ENCODE peak calls at places on chromosome 9, in five cellular contexts. O, C, I, A and U are unnamed samples.

GRCh38 chr9:133769511-133770075 is 31.4 kb upstream of the SARDH start:
- DNase-seq in O (no peak), C (no peak), I (no peak), A (no peak), U (no peak)

GRCh38 chr9:116471093-116471906 is 215.8 kb upstream of the TRIM32 start:
- DNase-seq in O (peak), C (no peak), I (no peak), A (peak), U (no peak)

GRCh38 chr9:92642041-92642451 is 27.9 kb downstream of the IPPK start:
- DNase-seq in O (no peak), C (no peak), I (no peak), A (no peak), U (no peak)

GRCh38 chr9:100294341-100294740 is 58.4 kb downstream of the TEX10 start:
- DNase-seq in O (no peak), C (no peak), I (no peak), A (peak), U (no peak)

GRCh38 chr9:16726718-16727451 is 143.6 kb downstream of the BNC2 start:
- DNase-seq in O (peak), C (no peak), I (peak), A (peak), U (peak)

GRCh38 chr9:91176426-91176825 is 185.3 kb downstream of the AUH start:
- DNase-seq in O (no peak), C (no peak), I (no peak), A (no peak), U (no peak)

GRCh38 chr9:122402403-122403268 is 31.8 kb downstream of the PTGS1 start:
- DNase-seq in O (peak), C (no peak), I (peak), A (peak), U (peak)

GRCh38 chr9:1709347-1709746 is 305.8 kb upstream of the SMARCA2 start:
- DNase-seq in O (no peak), C (peak), I (peak), A (no peak), U (peak)

GRCh38 chr9:133826289-133827085 is 88.3 kb upstream of the SARDH start:
- DNase-seq in O (no peak), C (no peak), I (no peak), A (peak), U (no peak)

GRCh38 chr9:98907055-98907454 is 36.7 kb upstream of the COL15A1 start:
- DNase-seq in O (no peak), C (no peak), I (no peak), A (no peak), U (no peak)

GRCh38 chr9:135288054-135288453 is 191.5 kb upstream of the PPP1R26 start:
- DNase-seq in O (no peak), C (no peak), I (no peak), A (no peak), U (no peak)

GRCh38 chr9:93172646-93173364 is 11.1 kb upstream of the WNK2 start:
- DNase-seq in O (no peak), C (no peak), I (no peak), A (no peak), U (no peak)

DNA sequence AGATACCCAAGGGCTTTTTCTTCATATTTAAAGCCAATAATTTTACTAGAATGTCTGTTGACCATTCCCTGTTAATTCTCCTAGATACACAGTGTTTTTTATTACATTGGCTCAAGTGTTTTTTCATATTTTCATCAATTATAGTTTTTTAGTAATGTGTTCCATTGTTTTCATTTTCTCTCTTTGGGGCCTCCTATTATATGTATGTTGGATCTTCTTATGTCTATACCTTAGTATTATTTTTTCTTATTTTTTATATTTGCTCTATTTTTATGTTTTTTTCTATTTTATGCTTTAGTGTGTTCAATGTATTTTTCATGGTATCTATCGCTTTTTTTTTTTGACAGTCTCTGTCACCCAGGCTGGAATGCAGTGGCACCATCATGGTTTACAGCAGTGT is 7.5 kb downstream of the KIAA1958 start:
- DNase-seq in O (peak), C (no peak), I (no peak), A (no peak), U (no peak)
- H3K4me2 ChIP-seq in O (no peak), C (no peak), I (no peak), A (no peak), U (no peak)

DNA sequence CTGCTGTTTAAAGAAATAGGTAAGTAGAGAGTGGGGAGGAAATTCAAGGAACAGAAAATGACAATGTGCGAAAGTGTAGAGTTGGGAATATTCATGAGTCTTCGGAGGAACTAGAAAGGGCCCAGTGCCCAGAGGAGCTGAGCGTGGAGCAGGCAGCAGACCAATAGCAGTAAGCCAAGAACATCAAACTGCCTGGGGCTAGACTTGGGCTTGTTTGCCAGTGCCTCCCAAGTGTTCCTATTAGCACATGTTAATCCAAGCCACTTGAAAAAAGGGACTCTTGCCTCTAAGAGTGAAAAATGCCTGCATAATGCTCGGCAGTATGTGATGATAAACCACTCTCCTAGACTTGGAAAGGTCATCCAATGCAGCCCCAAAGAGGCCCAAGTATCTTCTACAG is 1.2 kb upstream of the TAL2 start:
- DNase-seq in O (no peak), C (no peak), I (no peak), A (no peak), U (no peak)
- H2AFZ ChIP-seq in O (no peak), C (no peak), I (no peak), A (no peak), U (no peak)

DNA sequence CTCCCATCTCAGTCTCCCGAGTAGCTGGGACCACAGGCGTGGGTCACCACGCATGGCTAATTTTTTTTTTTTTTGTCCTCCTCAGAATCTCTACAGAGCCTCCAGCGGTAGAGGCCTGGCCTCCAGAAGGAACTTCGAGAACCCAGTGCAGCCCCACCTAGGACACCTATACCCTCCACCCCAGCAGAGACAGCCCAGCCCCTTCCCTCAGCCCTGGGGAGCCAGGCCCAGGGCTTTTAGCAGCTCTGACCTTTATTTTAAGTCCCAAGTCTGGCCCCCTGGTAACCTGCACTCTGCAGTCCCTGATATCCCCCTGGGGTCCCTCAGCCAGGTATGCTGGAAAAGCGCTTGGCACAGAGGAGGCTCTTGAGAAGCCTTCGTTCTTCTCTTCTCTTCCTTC is 5.2 kb downstream of the GLIPR2 start:
- DNase-seq in O (no peak), C (no peak), I (no peak), A (no peak), U (no peak)
- H3K4me2 ChIP-seq in O (no peak), C (no peak), I (no peak), A (no peak), U (no peak)

DNA sequence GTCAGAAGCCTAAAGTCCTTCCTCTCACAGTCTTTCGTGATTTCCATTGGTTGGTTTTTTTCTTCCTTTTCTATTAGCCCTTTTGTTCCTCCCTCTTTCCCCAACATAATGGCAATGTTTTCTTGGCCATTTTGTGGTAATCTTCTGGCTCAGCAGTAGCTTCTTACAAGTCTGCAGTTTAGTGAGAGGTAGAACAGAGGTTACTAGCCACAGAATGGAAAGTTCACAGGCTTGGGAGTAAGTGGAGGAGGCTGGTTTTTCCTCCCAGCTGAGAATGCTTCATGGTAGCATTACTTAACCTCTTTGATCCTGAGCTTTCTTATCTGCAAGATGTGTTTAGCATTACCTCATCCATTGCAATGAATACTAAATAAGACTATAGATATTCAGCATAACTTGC is 346.9 kb downstream of the NFIB start:
- DNase-seq in O (no peak), C (no peak), I (no peak), A (peak), U (peak)
- H2AFZ ChIP-seq in O (no peak), C (no peak), I (no peak), A (no peak), U (no peak)

GRCh38 chr9:124258765-124259272 is 1.1 kb downstream of the NEK6 start:
- DNase-seq in O (peak), C (no peak), I (peak), A (no peak), U (no peak)
- H3K4me2 ChIP-seq in O (peak), C (peak), I (peak), A (peak), U (peak)

GRCh38 chr9:33129886-33130284 is 37.3 kb downstream of the B4GALT1 start:
- DNase-seq in O (no peak), C (no peak), I (peak), A (no peak), U (peak)

GRCh38 chr9:33129251-33129885 is 37.8 kb downstream of the B4GALT1 start:
- DNase-seq in O (no peak), C (no peak), I (no peak), A (no peak), U (no peak)

GRCh38 chr9:33130961-33131360 is 36.2 kb downstream of the B4GALT1 start:
- DNase-seq in O (no peak), C (no peak), I (no peak), A (no peak), U (no peak)

GRCh38 chr9:33131505-33132248 is 35.5 kb downstream of the B4GALT1 start:
- DNase-seq in O (no peak), C (no peak), I (no peak), A (no peak), U (no peak)

GRCh38 chr9:33130501-33130900 is 36.6 kb downstream of the B4GALT1 start:
- DNase-seq in O (peak), C (no peak), I (peak), A (peak), U (no peak)
- H2AFZ ChIP-seq in O (no peak), C (no peak), I (no peak), A (no peak), U (no peak)

GRCh38 chr9:111993319-111993718 is 96.7 kb downstream of the UGCG start:
- DNase-seq in O (no peak), C (no peak), I (no peak), A (no peak), U (no peak)
- H3K4me2 ChIP-seq in O (no peak), C (no peak), I (no peak), A (peak), U (no peak)

DNA sequence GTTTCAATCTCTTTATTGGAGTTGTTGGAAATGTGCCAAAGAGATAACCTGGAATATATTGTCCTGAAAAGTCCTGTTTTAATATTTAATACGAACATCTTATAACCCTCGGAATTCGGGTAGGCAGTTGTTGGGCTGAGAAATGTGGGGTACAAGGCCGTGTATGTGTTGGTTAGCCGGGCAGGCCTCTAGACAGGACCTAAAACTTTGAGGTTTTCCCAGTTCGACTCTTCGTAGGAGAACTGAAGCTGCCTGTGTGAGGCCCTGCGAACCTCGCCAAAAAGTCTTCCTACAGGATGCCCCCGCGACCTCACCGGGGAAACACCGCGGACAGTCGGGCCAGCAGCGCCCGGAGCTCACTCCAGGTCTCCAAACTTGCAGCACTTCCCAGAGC is 583 bp upstream of the TJP2 start:
- DNase-seq in O (no peak), C (no peak), I (no peak), A (no peak), U (no peak)
- H2AFZ ChIP-seq in O (peak), C (peak), I (no peak), A (peak), U (peak)